ENCODE peak calls at places on chromosomes 4 and X, in five cellular contexts. Q is EL, L is head of caudate nucleus, P is naive B cell, S is GM23338. B is an unnamed sample.

GRCh38 chrX:10130354-10130753 is 26.4 kb upstream of the CLCN4 start:
- DNase-seq in Q (no peak), L (no peak), P (no peak), S (no peak), B (no peak)

GRCh38 chr4:88078592-88078991 is 71.2 kb downstream of the PKD2 start:
- DNase-seq in Q (no peak), L (no peak), P (no peak), S (no peak), B (no peak)

GRCh38 chr4:15684498-15684897 is 2.9 kb downstream of the FAM200B start:
- DNase-seq in Q (no peak), L (no peak), P (no peak), S (peak), B (no peak)

GRCh38 chr4:1899149-1900086 is 28.2 kb downstream of the NSD2 start:
- DNase-seq in Q (peak), L (peak), P (peak), S (peak), B (peak)

GRCh38 chrX:56786889-56787733 is 58.1 kb downstream of the NBDY start:
- DNase-seq in Q (no peak), L (peak), P (no peak), S (no peak), B (no peak)

GRCh38 chr4:42282081-42282901 is 115.0 kb upstream of the SHISA3 start:
- DNase-seq in Q (peak), L (peak), P (peak), S (peak), B (peak)

GRCh38 chr4:128371004-128371777 is 83.6 kb upstream of the PGRMC2 start:
- DNase-seq in Q (peak), L (no peak), P (no peak), S (no peak), B (no peak)

GRCh38 chr4:25283948-25284347 is 28.6 kb upstream of the ZCCHC4 start:
- DNase-seq in Q (no peak), L (no peak), P (no peak), S (no peak), B (no peak)

GRCh38 chr4:2354127-2354526 is 64.3 kb downstream of the ZFYVE28 start:
- DNase-seq in Q (no peak), L (no peak), P (no peak), S (peak), B (no peak)

GRCh38 chr4:113052379-113052951 is 3.0 kb downstream of the ANK2 start:
- DNase-seq in Q (peak), L (no peak), P (no peak), S (no peak), B (no peak)

GRCh38 chr4:6123976-6124375 is 76.4 kb downstream of the JAKMIP1 start:
- DNase-seq in Q (no peak), L (no peak), P (no peak), S (no peak), B (no peak)

GRCh38 chrX:11190745-11191510 is 79.8 kb downstream of the HCCS start:
- DNase-seq in Q (no peak), L (no peak), P (no peak), S (no peak), B (no peak)

GRCh38 chr4:25859429-25860148 is 3.2 kb downstream of the SEL1L3 start:
- DNase-seq in Q (no peak), L (no peak), P (peak), S (no peak), B (no peak)

GRCh38 chr4:17111959-17112659 is 213.7 kb upstream of the LDB2 start:
- DNase-seq in Q (peak), L (peak), P (no peak), S (peak), B (peak)

GRCh38 chrX:39506131-39506530 is 591.6 kb downstream of the BCOR start:
- DNase-seq in Q (no peak), L (no peak), P (no peak), S (no peak), B (no peak)

GRCh38 chr4:24810016-24810415 is 14.6 kb downstream of the SOD3 start:
- DNase-seq in Q (no peak), L (no peak), P (no peak), S (no peak), B (no peak)

GRCh38 chr4:141654098-141654497 is 17.7 kb downstream of the IL15 start:
- DNase-seq in Q (peak), L (peak), P (no peak), S (peak), B (no peak)

GRCh38 chr4:147707892-147708672 is 23.8 kb upstream of the ARHGAP10 start:
- DNase-seq in Q (peak), L (peak), P (peak), S (peak), B (peak)

GRCh38 chr4:148469938-148470337 is 27.7 kb upstream of the NR3C2 start:
- DNase-seq in Q (no peak), L (no peak), P (no peak), S (no peak), B (no peak)

GRCh38 chr4:181525641-181526040 is 717.6 kb upstream of the TENM3 start:
- DNase-seq in Q (no peak), L (no peak), P (no peak), S (no peak), B (no peak)

GRCh38 chr4:52028970-52029369 is 8.8 kb upstream of the LRRC66 start:
- DNase-seq in Q (peak), L (no peak), P (no peak), S (no peak), B (no peak)

GRCh38 chr4:139682309-139683210 is 16.9 kb downstream of the MGST2 start:
- DNase-seq in Q (no peak), L (no peak), P (no peak), S (no peak), B (no peak)